ENCODE peak calls at places on chromosome 3, in five cellular contexts. Y, O, M, C and Z are unnamed samples.

GRCh38 chr3:8581373-8581772 is 63.2 kb downstream of the SSUH2 start:
- DNase-seq in Y (no peak), O (no peak), M (no peak), C (no peak), Z (no peak)

GRCh38 chr3:194035406-194036138 is 100.4 kb upstream of the HES1 start:
- DNase-seq in Y (no peak), O (peak), M (no peak), C (no peak), Z (no peak)

GRCh38 chr3:184601576-184602405 is 40.2 kb downstream of the EPHB3 start:
- DNase-seq in Y (no peak), O (no peak), M (no peak), C (no peak), Z (no peak)

GRCh38 chr3:160870327-160870726 is 114.3 kb downstream of the PPM1L start:
- DNase-seq in Y (no peak), O (no peak), M (no peak), C (no peak), Z (no peak)

GRCh38 chr3:159266779-159267178 is 464.9 kb downstream of the MFSD1 start:
- DNase-seq in Y (no peak), O (peak), M (peak), C (no peak), Z (peak)

GRCh38 chr3:20352547-20353164 is 166.7 kb upstream of the SGO1 start:
- DNase-seq in Y (no peak), O (no peak), M (no peak), C (no peak), Z (no peak)

GRCh38 chr3:99720985-99721632 is 82.7 kb downstream of the COL8A1 start:
- DNase-seq in Y (no peak), O (peak), M (no peak), C (no peak), Z (no peak)

GRCh38 chr3:149647285-149647684 is 10.5 kb downstream of the WWTR1 start:
- DNase-seq in Y (no peak), O (no peak), M (no peak), C (no peak), Z (no peak)

GRCh38 chr3:66276705-66277274 is 56.0 kb downstream of the SLC25A26 start:
- DNase-seq in Y (no peak), O (peak), M (peak), C (peak), Z (peak)

GRCh38 chr3:170764017-170764416 is 106.0 kb downstream of the RPL22L1 start:
- DNase-seq in Y (no peak), O (no peak), M (no peak), C (no peak), Z (no peak)

GRCh38 chr3:194687638-194688206 is 2.0 kb downstream of the FAM43A start:
- DNase-seq in Y (no peak), O (peak), M (peak), C (peak), Z (peak)

GRCh38 chr3:149534671-149535394 is 60.3 kb downstream of the TM4SF4 start:
- DNase-seq in Y (no peak), O (no peak), M (no peak), C (peak), Z (peak)

GRCh38 chr3:13850161-13850945 is 29.5 kb downstream of the WNT7A start:
- DNase-seq in Y (no peak), O (peak), M (no peak), C (no peak), Z (no peak)

GRCh38 chr3:136819784-136820640 is 1.1 kb downstream of the SLC35G2 start:
- DNase-seq in Y (peak), O (peak), M (peak), C (peak), Z (peak)

GRCh38 chr3:11536132-11536935 is 107.4 kb downstream of the VGLL4 start:
- DNase-seq in Y (no peak), O (no peak), M (no peak), C (no peak), Z (no peak)

GRCh38 chr3:89405145-89405544 is 297.7 kb downstream of the EPHA3 start:
- DNase-seq in Y (no peak), O (no peak), M (no peak), C (no peak), Z (no peak)

GRCh38 chr3:37992271-37993066 is 1.9 kb downstream of the VILL start:
- DNase-seq in Y (no peak), O (peak), M (no peak), C (no peak), Z (no peak)

GRCh38 chr3:58003093-58003492 is 5.1 kb upstream of the FLNB start:
- DNase-seq in Y (no peak), O (no peak), M (no peak), C (no peak), Z (no peak)

GRCh38 chr3:146308222-146308621 is 57.3 kb upstream of the PLSCR4 start:
- DNase-seq in Y (peak), O (no peak), M (no peak), C (peak), Z (no peak)

GRCh38 chr3:135915206-135915605 is 50.3 kb upstream of the PPP2R3A start:
- DNase-seq in Y (no peak), O (no peak), M (no peak), C (no peak), Z (no peak)

GRCh38 chr3:116444819-116445290 is 432 bp downstream of the LSAMP start:
- DNase-seq in Y (no peak), O (peak), M (no peak), C (peak), Z (peak)

GRCh38 chr3:97990624-97991277 is 18.5 kb upstream of the RIOX2 start:
- DNase-seq in Y (no peak), O (no peak), M (no peak), C (no peak), Z (no peak)

GRCh38 chr3:39154323-39155021 is 1.1 kb upstream of the CSRNP1 start:
- DNase-seq in Y (no peak), O (no peak), M (no peak), C (peak), Z (peak)

GRCh38 chr3:108555966-108556581 is 33.2 kb downstream of the CIP2A start:
- DNase-seq in Y (no peak), O (no peak), M (no peak), C (no peak), Z (no peak)

GRCh38 chr3:150293401-150294001 is 114.6 kb upstream of the TSC22D2 start:
- DNase-seq in Y (peak), O (no peak), M (no peak), C (peak), Z (no peak)

GRCh38 chr3:177141899-177142651 is 55.2 kb downstream of the TBL1XR1 start:
- DNase-seq in Y (no peak), O (no peak), M (no peak), C (no peak), Z (no peak)